ENCODE peak calls at places on chromosome 19, in eight cellular contexts. S, V, E, Z, N, W, B and R are unnamed samples.

GRCh38 chr19:56270676-56271075 is 1.9 kb upstream of the EDDM13 start:
- DNase-seq in S (no peak), V (no peak), E (no peak), Z (no peak), N (no peak), W (no peak), B (no peak), R (no peak)

GRCh38 chr19:44575116-44575700 is 38.2 kb upstream of the IGSF23 start:
- DNase-seq in S (no peak), V (no peak), E (no peak), Z (no peak), N (peak), W (no peak), B (no peak), R (no peak)

GRCh38 chr19:2549701-2550191 is 73.8 kb downstream of the GADD45B start:
- DNase-seq in S (peak), V (peak), E (peak), Z (no peak), N (no peak), W (peak), B (no peak), R (no peak)

GRCh38 chr19:29811125-29812079 is at the start of gene CCNE1:
- DNase-seq in S (peak), V (peak), E (peak), Z (peak), N (peak), W (peak), B (peak), R (peak)

GRCh38 chr19:47047272-47047930 is 1.0 kb downstream of the TMEM160 start:
- DNase-seq in S (no peak), V (no peak), E (no peak), Z (no peak), N (no peak), W (no peak), B (no peak), R (no peak)

GRCh38 chr19:15159251-15159650 is 41.5 kb downstream of the NOTCH3 start:
- DNase-seq in S (no peak), V (no peak), E (no peak), Z (no peak), N (no peak), W (no peak), B (peak), R (no peak)

GRCh38 chr19:19488875-19489690 is 26.3 kb downstream of the TSSK6 start:
- DNase-seq in S (peak), V (peak), E (peak), Z (peak), N (peak), W (peak), B (peak), R (peak)

GRCh38 chr19:10566658-10567410 is 1.0 kb upstream of the KRI1 start:
- DNase-seq in S (no peak), V (no peak), E (no peak), Z (no peak), N (peak), W (peak), B (no peak), R (no peak)

GRCh38 chr19:39398297-39398864 is 7.2 kb downstream of the MED29 start:
- DNase-seq in S (peak), V (peak), E (peak), Z (no peak), N (no peak), W (peak), B (no peak), R (peak)

GRCh38 chr19:44515907-44516306 is 13.6 kb downstream of the CEACAM20 start:
- DNase-seq in S (no peak), V (no peak), E (no peak), Z (no peak), N (no peak), W (no peak), B (no peak), R (no peak)

GRCh38 chr19:4976412-4977298 is 7.7 kb downstream of the KDM4B start:
- DNase-seq in S (peak), V (peak), E (peak), Z (no peak), N (peak), W (peak), B (peak), R (peak)
- H3K4me3 ChIP-seq in S (peak), V (no peak), E (peak), Z (no peak), N (no peak), W (no peak), B (no peak), R (no peak)

GRCh38 chr19:5801796-5802616 is 2.9 kb upstream of the NRTN start:
- DNase-seq in S (no peak), V (peak), E (peak), Z (no peak), N (peak), W (no peak), B (peak), R (no peak)

GRCh38 chr19:5805465-5806132 is 732 bp downstream of the NRTN start:
- DNase-seq in S (peak), V (no peak), E (peak), Z (peak), N (peak), W (peak), B (peak), R (peak)

GRCh38 chr19:5804516-5805464 is at the start of gene NRTN:
- DNase-seq in S (peak), V (no peak), E (peak), Z (peak), N (peak), W (peak), B (peak), R (peak)

GRCh38 chr19:5803752-5804515 is 933 bp upstream of the NRTN start:
- DNase-seq in S (peak), V (peak), E (peak), Z (peak), N (peak), W (peak), B (peak), R (peak)

DNA sequence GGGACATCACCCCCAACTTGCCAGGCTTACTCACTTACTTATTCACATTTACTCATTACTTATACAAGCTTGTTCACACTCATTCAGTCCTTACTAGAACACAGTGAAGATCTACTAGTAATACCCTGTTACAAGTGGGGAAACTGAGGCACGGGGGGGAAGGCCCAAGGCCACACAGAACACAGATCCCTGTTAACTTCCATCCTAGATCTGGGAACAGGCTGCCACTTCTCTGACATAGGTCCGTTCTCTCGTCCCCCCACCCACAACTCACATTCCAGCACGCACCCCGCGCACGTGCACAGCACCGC is 1.5 kb upstream of the NRTN start:
- DNase-seq in S (no peak), V (no peak), E (peak), Z (no peak), N (no peak), W (no peak), B (no peak), R (no peak)
- H3K4me3 ChIP-seq in S (peak), V (peak), E (peak), Z (peak), N (peak), W (peak), B (peak), R (peak)

GRCh38 chr19:16315825-16316505 is 8.7 kb upstream of the KLF2 start:
- DNase-seq in S (no peak), V (peak), E (peak), Z (no peak), N (no peak), W (peak), B (no peak), R (no peak)
- H3K4me3 ChIP-seq in S (no peak), V (peak), E (no peak), Z (no peak), N (no peak), W (no peak), B (no peak), R (no peak)

DNA sequence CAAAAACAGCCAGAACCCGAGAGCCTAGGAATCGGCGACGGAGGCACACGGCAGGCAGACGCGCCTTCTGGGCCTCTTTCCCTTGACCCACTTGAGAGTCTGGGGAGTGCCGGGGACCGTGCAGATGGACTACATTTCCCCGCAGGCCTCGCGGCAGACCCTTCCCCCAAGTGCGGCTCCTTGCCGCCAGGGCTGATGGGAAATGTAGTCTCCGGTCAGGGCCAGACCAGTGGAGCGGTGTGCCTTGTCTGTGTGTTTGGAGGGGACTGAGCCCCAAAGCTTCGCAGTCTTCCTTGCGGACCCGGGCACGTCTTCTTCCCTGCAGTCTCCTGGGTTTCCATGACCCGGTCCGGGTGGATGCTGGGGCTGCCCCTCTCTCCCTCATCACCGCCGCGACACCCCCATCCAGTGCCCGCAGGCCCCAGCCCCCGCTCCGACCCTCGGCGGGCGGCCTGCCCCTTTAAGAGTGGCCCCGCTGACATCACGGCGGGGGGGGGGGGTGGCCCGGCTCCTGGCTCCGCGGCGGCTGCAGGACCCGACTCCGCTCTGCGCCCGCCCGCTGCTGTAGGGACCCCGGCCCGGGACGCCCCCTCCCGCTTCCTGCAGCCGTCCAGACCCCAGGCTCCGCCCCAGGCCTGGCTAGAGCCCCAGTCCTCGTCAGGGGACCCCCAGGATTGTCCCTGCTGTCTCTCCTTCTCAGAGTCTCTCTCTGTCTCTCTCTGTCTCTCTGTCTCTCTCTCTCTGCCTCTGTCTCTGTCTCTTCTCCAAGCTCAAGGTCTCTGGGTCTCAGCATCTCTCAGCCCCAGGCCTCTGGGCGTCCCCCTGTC is 759 bp upstream of the CACNG7 start:
- DNase-seq in S (no peak), V (peak), E (no peak), Z (peak), N (peak), W (peak), B (peak), R (no peak)
- H3K4me3 ChIP-seq in S (no peak), V (peak), E (peak), Z (no peak), N (no peak), W (no peak), B (peak), R (no peak)

DNA sequence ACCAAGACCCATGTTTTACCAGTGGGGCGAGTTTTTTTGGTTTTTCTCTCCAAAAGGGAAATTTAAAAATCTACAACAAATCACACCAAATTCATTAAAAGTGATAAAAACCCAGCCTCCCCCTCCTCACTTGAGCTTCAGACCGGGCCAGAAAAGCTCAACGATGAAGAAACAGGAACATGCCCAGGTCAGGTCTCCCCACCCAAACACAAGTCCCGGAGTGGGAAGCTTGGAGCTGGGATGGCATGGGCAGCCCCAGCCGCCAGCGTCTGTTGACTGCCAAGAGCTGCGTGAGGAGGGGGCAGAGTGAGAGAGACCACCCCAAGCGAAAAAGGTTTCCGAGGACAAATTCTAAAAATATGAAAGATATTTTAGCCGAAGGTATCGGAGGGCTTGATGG is 3.7 kb downstream of the RNU6-9 start:
- DNase-seq in S (no peak), V (no peak), E (no peak), Z (no peak), N (no peak), W (no peak), B (no peak), R (no peak)
- H3K4me3 ChIP-seq in S (no peak), V (no peak), E (no peak), Z (no peak), N (no peak), W (no peak), B (no peak), R (no peak)

GRCh38 chr19:48400018-48400742 is 6.7 kb downstream of the GRIN2D start:
- DNase-seq in S (no peak), V (peak), E (peak), Z (no peak), N (peak), W (peak), B (peak), R (peak)
- H3K4me3 ChIP-seq in S (no peak), V (peak), E (no peak), Z (no peak), N (no peak), W (no peak), B (peak), R (no peak)

GRCh38 chr19:821228-821975 is at the start of gene PLPPR3:
- DNase-seq in S (peak), V (no peak), E (no peak), Z (no peak), N (peak), W (no peak), B (peak), R (no peak)
- H3K4me3 ChIP-seq in S (peak), V (peak), E (peak), Z (peak), N (peak), W (peak), B (peak), R (peak)

GRCh38 chr19:49486710-49487276 is 615 bp upstream of the RPL13A start:
- DNase-seq in S (no peak), V (no peak), E (peak), Z (no peak), N (no peak), W (no peak), B (no peak), R (no peak)
- H3K4me3 ChIP-seq in S (peak), V (no peak), E (peak), Z (peak), N (no peak), W (peak), B (no peak), R (no peak)

DNA sequence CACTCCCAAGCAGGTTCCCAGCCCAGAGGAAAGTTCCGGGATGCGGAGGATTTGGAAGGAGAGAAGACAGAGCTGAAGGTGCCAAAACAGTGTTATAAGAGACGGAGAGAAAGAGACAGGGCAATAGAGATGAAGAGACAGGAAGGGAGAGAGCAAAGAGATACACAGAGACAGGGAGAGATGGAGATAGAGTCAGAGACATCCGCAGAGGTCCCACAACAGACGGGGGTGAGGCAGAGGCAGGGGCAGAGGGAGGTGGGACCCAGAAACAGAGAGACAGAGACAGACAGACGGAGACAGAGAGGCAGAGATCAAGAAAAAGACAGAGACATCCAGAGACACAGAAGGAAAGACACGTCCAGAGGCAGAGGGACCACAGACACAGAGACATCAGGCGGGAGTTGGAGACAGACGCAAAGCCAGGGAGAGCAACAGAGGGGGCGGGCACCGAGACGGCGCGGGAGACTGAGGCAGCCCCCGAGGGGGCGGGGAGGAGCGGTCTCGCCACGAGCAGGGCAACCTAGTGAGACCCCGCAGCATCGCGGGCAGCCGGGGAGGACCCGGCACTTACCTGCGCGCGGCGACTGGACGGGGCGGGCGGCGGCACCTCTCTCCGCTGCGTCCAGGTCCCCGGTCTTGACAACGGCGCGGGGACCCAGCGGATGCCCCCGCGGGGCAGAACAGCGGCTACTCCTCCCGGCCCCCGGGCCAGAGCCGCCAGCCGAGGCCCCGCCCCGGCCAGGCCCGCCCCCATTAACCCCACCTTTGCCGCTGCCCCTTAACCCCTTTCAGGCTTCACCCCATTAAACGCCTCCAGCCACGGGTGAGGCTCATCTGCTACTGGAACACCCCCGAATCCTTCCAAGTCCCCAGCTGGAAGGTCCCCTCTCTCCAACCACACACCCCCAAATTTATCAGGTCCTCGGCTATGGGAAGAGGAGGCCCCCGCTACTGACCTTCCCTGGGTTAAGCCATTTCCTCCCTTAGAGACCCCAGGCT is at the start of gene GPR4:
- DNase-seq in S (peak), V (no peak), E (no peak), Z (no peak), N (peak), W (no peak), B (peak), R (no peak)
- H3K4me3 ChIP-seq in S (peak), V (peak), E (peak), Z (peak), N (no peak), W (peak), B (peak), R (peak)

DNA sequence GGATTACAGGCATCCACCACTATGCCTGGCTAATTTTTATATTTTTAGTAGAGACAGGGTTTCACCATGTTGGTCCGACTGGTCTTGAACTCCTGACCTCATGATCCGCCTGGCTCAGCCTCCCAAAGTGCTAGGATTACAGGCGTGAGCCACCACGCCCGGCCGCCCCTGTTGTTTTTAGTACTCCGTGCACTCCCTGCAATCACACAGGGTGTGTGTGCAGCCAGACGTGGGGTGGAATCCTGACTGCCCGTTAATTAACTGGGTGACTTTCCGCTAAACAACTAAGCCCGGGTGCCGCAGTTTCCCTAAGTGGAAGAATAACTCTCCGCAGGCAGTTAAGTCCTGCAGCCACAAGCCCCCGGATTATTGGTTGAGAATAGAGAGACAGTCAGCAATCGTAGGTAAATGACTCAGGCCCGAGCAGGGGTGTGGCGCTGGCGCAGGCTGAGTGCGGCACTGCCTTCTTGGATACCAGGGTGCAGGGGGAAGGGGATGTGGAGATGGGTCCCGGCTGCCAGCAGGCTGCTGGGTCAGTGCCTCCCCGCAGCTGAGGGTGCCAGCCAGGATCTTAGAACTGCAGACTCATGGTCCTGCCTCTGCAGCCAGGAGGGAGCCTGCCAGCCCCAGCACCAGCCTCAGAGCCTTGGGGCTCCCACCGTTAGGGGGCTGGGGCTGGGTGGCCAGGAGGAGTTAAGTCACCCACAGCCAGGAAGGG is 6.1 kb upstream of the FXYD3 start:
- DNase-seq in S (no peak), V (no peak), E (no peak), Z (no peak), N (no peak), W (no peak), B (peak), R (no peak)
- H3K4me3 ChIP-seq in S (no peak), V (no peak), E (no peak), Z (no peak), N (no peak), W (no peak), B (no peak), R (no peak)